ENCODE peak calls at places on chromosomes 13 and 19, in five cellular contexts. C, W, M, G and U are unnamed samples.

GRCh38 chr19:43224855-43225253 is 19.4 kb upstream of the PSG4 start:
- DNase-seq in W (no peak), G (no peak), M (no peak), C (no peak), U (no peak)

GRCh38 chr19:17951151-17952040 is 15.5 kb upstream of the KCNN1 start:
- DNase-seq in M (no peak), G (no peak), W (no peak), C (no peak), U (no peak)

GRCh38 chr13:90951663-90952062 is 395.8 kb upstream of the MIR17HG start:
- DNase-seq in C (no peak), G (no peak), M (no peak), W (no peak), U (no peak)

GRCh38 chr13:24199016-24199415 is 38.5 kb downstream of the SPATA13 start:
- DNase-seq in C (no peak), M (no peak), G (no peak), W (no peak), U (no peak)

GRCh38 chr13:108226184-108226583 is 8.0 kb downstream of the ABHD13 start:
- DNase-seq in G (no peak), C (no peak), M (no peak), W (no peak), U (no peak)

GRCh38 chr13:26128676-26129075 is 76.9 kb upstream of the SHISA2 start:
- DNase-seq in W (no peak), G (no peak), M (no peak), C (no peak), U (no peak)

GRCh38 chr13:78015782-78016181 is 97.2 kb upstream of the EDNRB start:
- DNase-seq in M (no peak), C (no peak), G (no peak), W (no peak), U (no peak)

GRCh38 chr13:39540929-39541605 is 61.9 kb downstream of the LHFPL6 start:
- DNase-seq in C (no peak), G (no peak), M (no peak), W (no peak), U (no peak)

GRCh38 chr13:84574851-84575250 is 692.6 kb upstream of the SLITRK1 start:
- DNase-seq in M (no peak), W (no peak), C (no peak), G (peak), U (peak)

GRCh38 chr13:30148171-30148754 is 159.1 kb downstream of the KATNAL1 start:
- DNase-seq in W (no peak), C (no peak), M (no peak), G (no peak), U (no peak)

GRCh38 chr13:97319088-97319487 is 97.0 kb downstream of the MBNL2 start:
- DNase-seq in W (no peak), G (no peak), M (peak), C (no peak), U (no peak)

GRCh38 chr19:13102666-13103584 is at the start of gene LYL1:
- DNase-seq in W (no peak), C (peak), G (peak), M (peak), U (no peak)

DNA sequence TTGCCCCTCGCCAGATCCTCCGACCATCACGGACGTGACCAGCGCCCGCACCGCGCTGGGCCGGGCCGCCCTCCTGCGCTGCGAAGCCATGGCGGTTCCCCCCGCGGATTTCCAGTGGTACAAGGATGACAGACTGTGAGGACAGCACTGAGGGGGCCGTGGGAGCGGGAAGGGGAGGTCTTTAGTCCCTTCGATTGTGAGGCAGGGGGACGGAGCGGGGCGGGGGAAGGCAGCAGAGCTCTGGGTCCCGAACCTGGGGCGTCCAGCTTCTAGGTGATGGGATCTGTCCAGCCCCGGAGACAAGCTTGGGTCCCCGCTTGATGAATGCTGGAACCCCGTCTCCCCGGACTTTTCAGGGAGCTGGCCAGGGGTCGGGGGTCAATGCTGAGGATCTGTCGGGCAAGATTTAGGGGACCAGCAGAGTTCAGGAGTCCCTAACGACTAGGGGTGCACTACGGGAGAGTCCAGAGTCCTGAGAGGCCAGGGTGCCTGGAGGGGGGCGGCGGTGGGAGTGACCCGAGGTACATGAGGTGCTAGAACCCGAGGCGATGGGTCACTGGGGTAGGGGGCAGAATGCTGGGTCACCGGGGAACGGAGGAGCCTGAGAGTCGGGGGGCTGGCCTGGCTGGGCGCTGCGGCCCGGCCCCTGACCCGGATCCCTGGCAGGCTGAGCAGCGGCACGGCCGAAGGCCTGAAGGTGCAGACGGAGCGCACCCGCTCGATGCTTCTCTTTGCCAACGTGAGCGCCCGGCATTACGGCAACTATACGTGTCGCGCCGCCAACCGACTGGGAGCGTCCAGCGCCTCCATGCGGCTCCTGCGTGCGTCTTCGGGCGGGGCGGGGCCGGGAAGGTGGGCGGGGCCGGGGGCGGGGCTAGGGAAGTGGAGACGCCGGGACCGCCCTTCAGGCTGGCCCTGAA is 14.6 kb downstream of the VSIG10L start:
- DNase-seq in C (peak), W (peak), M (no peak), G (no peak), U (peak)
- TF ChIP-seq CTCF in C (peak), W (no peak), M (no peak), G (no peak), U (peak)

GRCh38 chr19:16116067-16116466 is 4.4 kb downstream of the RAB8A start:
- DNase-seq in W (no peak), C (no peak), G (no peak), M (no peak), U (no peak)

GRCh38 chr19:16117594-16118033 is 5.9 kb downstream of the RAB8A start:
- DNase-seq in W (no peak), M (peak), C (peak), G (no peak), U (no peak)

GRCh38 chr19:16113727-16114126 is 2.0 kb downstream of the RAB8A start:
- DNase-seq in C (no peak), W (no peak), M (no peak), G (no peak), U (no peak)

GRCh38 chr19:16112778-16113177 is 1.1 kb downstream of the RAB8A start:
- DNase-seq in M (peak), W (no peak), G (no peak), C (no peak), U (no peak)

DNA sequence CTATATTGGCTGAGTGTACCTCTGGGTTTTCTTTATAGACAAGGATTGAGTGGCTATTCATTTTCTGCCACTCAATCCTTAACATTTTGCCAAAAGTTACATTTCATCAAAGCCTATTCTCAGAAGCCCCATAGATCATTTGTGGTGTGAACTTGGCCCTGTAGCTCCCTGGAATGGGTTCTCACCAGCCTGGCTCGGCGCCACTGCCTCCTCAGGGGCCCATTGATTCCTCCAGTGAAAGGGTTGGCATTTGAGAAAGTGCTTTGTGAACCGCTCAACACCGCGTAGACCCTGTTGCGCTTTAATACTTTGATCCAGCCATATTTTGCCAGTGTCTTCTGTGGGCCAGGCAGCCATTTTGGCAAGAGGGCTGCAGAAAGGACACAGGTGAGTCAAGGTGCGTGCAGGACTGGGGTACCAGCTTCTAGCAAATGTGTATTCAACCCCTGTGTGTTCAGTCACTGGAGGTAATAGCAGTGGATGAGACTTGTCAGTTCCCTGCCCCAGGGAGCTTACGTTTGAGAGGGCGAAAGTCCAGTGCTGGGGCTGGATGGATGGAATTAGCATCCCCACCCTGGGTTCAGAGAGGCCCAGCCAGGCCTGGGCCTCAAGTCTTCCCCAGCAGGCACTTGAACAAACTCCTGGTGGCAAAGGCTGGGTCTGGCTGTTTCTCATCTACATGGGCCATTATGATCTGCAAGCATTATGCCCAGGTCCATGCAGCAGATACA is 3.8 kb downstream of the RAB8A start:
- DNase-seq in W (no peak), C (no peak), M (peak), G (no peak), U (no peak)
- H3K27ac ChIP-seq in W (no peak), C (no peak), M (no peak), G (no peak), U (peak)

DNA sequence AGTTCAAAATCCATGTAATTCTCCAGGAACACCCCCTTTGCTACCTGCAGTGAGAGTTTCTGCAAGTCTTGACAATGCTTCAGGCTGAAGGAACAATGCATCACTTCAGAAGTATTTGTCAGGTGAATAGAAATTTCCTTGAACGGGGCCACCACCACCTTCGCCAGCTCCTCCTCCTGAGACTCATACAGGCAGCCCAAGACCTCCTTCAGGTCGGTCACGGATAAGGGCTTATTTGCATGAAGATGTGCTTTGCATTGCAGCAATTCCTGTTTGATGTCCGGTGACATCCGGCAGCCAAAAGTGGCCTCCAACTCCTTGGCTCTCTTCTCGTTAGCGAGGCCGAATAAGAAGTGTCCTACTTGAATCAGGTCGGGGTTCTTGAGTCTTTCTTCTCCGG is 8.4 kb downstream of the NLRP7 start:
- DNase-seq in W (no peak), G (no peak), C (no peak), M (no peak), U (no peak)
- TF ChIP-seq CTCF in W (no peak), G (no peak), C (no peak), M (no peak), U (no peak)

DNA sequence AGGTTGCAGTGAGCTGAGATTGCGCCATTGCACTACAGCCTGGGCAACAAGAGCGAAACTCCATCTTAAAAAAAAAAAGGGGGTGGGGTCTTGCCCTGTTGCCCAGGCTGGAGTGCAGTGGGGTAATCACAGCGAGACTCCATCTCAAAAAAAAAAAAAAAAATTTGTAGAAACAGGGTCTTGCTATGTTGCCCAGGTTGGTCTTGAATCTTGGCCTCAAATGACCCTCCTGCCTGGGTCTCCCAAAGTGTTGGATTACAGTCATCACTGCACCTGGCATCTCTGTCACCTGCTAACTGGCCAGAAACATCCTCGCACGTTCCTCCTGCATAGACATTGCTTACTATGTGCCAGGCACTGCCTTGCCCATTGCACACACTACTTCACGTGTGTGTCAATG is 14.1 kb downstream of the RCN3 start:
- DNase-seq in M (no peak), G (no peak), C (no peak), W (no peak), U (no peak)
- H3K27ac ChIP-seq in M (no peak), G (no peak), C (no peak), W (no peak), U (no peak)

GRCh38 chr19:7293795-7294570 is at the start of gene INSR:
- DNase-seq in G (peak), M (peak), W (peak), C (peak), U (peak)

GRCh38 chr19:7292950-7293794 is 1.0 kb downstream of the INSR start:
- DNase-seq in M (peak), W (peak), C (peak), G (no peak), U (no peak)

GRCh38 chr19:7292352-7292949 is 1.8 kb downstream of the INSR start:
- DNase-seq in G (no peak), W (no peak), C (peak), M (no peak), U (no peak)

GRCh38 chr19:7295912-7296486 is 1.8 kb upstream of the INSR start:
- DNase-seq in M (no peak), C (no peak), W (no peak), G (no peak), U (no peak)

DNA sequence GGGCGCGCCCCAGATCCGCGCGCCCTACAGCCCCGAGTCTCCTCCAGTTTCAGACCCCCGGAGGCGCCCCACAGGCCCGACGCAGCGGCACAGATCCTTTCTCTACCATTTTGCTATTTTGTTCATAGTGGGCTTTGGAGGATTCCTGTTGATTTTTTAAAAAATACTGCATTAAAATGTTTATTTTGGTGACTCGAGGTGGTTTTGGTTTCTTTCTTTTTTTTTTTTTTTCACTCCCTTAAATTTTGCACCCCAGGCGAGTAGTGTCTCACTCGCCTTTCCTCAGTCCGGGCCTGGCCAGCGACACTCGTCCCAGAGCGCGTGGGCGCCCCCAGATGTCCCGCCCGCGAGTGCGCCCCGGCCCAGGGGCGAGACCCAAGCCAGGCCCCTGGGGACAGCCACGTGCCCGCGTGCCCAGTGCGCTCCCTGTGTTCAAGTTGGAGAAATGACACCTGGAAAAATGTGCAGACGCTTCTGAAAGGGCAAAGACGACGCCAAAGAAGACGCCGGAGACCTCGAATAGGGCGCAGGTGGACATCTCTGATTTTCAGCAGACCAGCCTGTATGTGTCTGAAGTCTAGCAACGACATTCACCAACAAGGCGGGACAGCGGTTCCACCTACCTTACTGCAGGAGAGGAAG is 478 bp upstream of the INSR start:
- DNase-seq in C (peak), M (peak), G (peak), W (peak), U (no peak)
- TF ChIP-seq CTCF in C (peak), M (peak), G (no peak), W (peak), U (peak)

DNA sequence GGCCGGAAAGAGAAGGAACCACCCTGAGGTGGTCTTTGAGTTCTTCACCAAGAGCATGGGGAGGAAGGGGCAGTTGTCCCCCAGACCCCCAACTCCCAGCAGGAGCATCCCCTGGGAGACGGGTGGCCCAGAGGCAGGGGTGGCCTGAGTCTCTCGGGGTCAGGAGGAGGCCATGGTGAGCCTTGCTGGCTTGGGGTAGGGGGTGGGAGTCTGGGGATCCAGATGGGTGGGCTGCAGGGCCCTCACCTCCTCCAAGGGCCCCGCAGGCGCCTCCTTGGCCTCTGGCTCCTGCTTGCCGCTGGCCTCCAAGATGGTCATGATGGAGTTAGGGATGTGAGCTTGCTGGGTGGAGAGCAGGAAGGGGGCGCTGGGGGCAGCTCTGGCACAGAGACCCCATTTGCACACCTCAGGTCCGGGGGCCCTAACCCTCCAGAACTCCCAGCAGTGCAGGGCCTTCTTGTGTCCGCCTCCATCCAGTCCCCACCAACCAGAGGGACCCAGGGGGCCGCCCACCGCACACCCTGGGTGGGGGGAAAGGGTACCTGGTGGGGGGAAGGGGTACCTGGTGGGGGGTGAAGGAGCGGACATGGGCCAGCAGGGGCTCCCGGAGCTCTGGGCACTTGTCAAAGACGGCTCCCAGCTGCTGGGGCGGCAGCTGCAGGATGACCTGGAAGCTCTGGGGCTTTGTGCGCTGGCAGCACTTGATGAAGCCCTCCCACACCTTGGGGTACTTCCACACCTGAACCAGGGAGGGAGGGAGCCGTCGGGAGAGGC is 1.3 kb upstream of the RSPH6A start:
- DNase-seq in G (no peak), M (no peak), C (peak), W (no peak), U (no peak)
- H3K27ac ChIP-seq in G (no peak), M (no peak), C (peak), W (no peak), U (peak)